ENCODE peak calls at places on chromosome 18, in eight cellular contexts. One of them, this sample, is unnamed.

GRCh38 chr18:62786689-62787088 is 71.3 kb downstream of the PHLPP1 start:
- DNase-seq in stimulated activated CD4-positive, alpha-beta T cell treated with anti-CD3 and anti-CD28 coated beads, Interleukin-2, amount 100 ng/mL, for 48 hours: no peak
- DNase-seq in amniotic stem cell: no peak
- DNase-seq in AG04450: no peak
- DNase-seq in head of caudate nucleus: no peak
- DNase-seq in endodermal cell: no peak
- DNase-seq in activated T-cell treated with anti-CD3 and anti-CD28 coated beads, Interleukin-2, amount 50 U/mL, for 72 hours: no peak
- DNase-seq in EL: no peak
- DNase-seq in this sample: no peak

GRCh38 chr18:62281684-62282083 is 43.4 kb upstream of the TNFRSF11A start:
- DNase-seq in AG04450: peak; percentile 34
- DNase-seq in EL: peak; percentile 84
- DNase-seq in endodermal cell: no peak
- DNase-seq in activated T-cell treated with anti-CD3 and anti-CD28 coated beads, Interleukin-2, amount 50 U/mL, for 72 hours: no peak
- DNase-seq in head of caudate nucleus: peak; percentile 20
- DNase-seq in stimulated activated CD4-positive, alpha-beta T cell treated with anti-CD3 and anti-CD28 coated beads, Interleukin-2, amount 100 ng/mL, for 48 hours: no peak
- DNase-seq in amniotic stem cell: peak; percentile 68
- DNase-seq in this sample: no peak

GRCh38 chr18:22470511-22471181 is 52.9 kb upstream of the CTAGE1 start:
- DNase-seq in activated T-cell treated with anti-CD3 and anti-CD28 coated beads, Interleukin-2, amount 50 U/mL, for 72 hours: no peak
- DNase-seq in endodermal cell: no peak
- DNase-seq in AG04450: no peak
- DNase-seq in EL: peak; percentile 33
- DNase-seq in stimulated activated CD4-positive, alpha-beta T cell treated with anti-CD3 and anti-CD28 coated beads, Interleukin-2, amount 100 ng/mL, for 48 hours: no peak
- DNase-seq in amniotic stem cell: no peak
- DNase-seq in head of caudate nucleus: no peak
- DNase-seq in this sample: no peak

GRCh38 chr18:2641638-2642037 is 13.9 kb upstream of the SMCHD1 start:
- DNase-seq in stimulated activated CD4-positive, alpha-beta T cell treated with anti-CD3 and anti-CD28 coated beads, Interleukin-2, amount 100 ng/mL, for 48 hours: no peak
- DNase-seq in amniotic stem cell: no peak
- DNase-seq in EL: peak; percentile 41
- DNase-seq in AG04450: no peak
- DNase-seq in endodermal cell: no peak
- DNase-seq in activated T-cell treated with anti-CD3 and anti-CD28 coated beads, Interleukin-2, amount 50 U/mL, for 72 hours: no peak
- DNase-seq in head of caudate nucleus: no peak
- DNase-seq in this sample: no peak

GRCh38 chr18:73924316-73924715 is 223.3 kb downstream of the FBXO15 start:
- DNase-seq in AG04450: no peak
- DNase-seq in activated T-cell treated with anti-CD3 and anti-CD28 coated beads, Interleukin-2, amount 50 U/mL, for 72 hours: no peak
- DNase-seq in EL: no peak
- DNase-seq in amniotic stem cell: no peak
- DNase-seq in endodermal cell: no peak
- DNase-seq in head of caudate nucleus: no peak
- DNase-seq in stimulated activated CD4-positive, alpha-beta T cell treated with anti-CD3 and anti-CD28 coated beads, Interleukin-2, amount 100 ng/mL, for 48 hours: no peak
- DNase-seq in this sample: no peak

GRCh38 chr18:22439447-22439846 is 21.7 kb upstream of the CTAGE1 start:
- DNase-seq in amniotic stem cell: no peak
- DNase-seq in endodermal cell: no peak
- DNase-seq in stimulated activated CD4-positive, alpha-beta T cell treated with anti-CD3 and anti-CD28 coated beads, Interleukin-2, amount 100 ng/mL, for 48 hours: no peak
- DNase-seq in activated T-cell treated with anti-CD3 and anti-CD28 coated beads, Interleukin-2, amount 50 U/mL, for 72 hours: no peak
- DNase-seq in head of caudate nucleus: no peak
- DNase-seq in AG04450: no peak
- DNase-seq in EL: peak; percentile 73
- DNase-seq in this sample: no peak

GRCh38 chr18:3126457-3127097 is 93.2 kb downstream of the MYOM1 start:
- DNase-seq in AG04450: no peak
- DNase-seq in head of caudate nucleus: no peak
- DNase-seq in activated T-cell treated with anti-CD3 and anti-CD28 coated beads, Interleukin-2, amount 50 U/mL, for 72 hours: no peak
- DNase-seq in endodermal cell: no peak
- DNase-seq in stimulated activated CD4-positive, alpha-beta T cell treated with anti-CD3 and anti-CD28 coated beads, Interleukin-2, amount 100 ng/mL, for 48 hours: no peak
- DNase-seq in amniotic stem cell: no peak
- DNase-seq in EL: no peak
- DNase-seq in this sample: no peak

GRCh38 chr18:607930-608329 is 11.1 kb downstream of the CLUL1 start:
- DNase-seq in activated T-cell treated with anti-CD3 and anti-CD28 coated beads, Interleukin-2, amount 50 U/mL, for 72 hours: no peak
- DNase-seq in stimulated activated CD4-positive, alpha-beta T cell treated with anti-CD3 and anti-CD28 coated beads, Interleukin-2, amount 100 ng/mL, for 48 hours: no peak
- DNase-seq in amniotic stem cell: no peak
- DNase-seq in endodermal cell: no peak
- DNase-seq in AG04450: no peak
- DNase-seq in EL: no peak
- DNase-seq in head of caudate nucleus: no peak
- DNase-seq in this sample: no peak

GRCh38 chr18:21242141-21243040 is at the start of gene GREB1L:
- DNase-seq in EL: peak; percentile 76
- DNase-seq in stimulated activated CD4-positive, alpha-beta T cell treated with anti-CD3 and anti-CD28 coated beads, Interleukin-2, amount 100 ng/mL, for 48 hours: peak; percentile 19
- DNase-seq in AG04450: no peak
- DNase-seq in activated T-cell treated with anti-CD3 and anti-CD28 coated beads, Interleukin-2, amount 50 U/mL, for 72 hours: peak; percentile 50
- DNase-seq in head of caudate nucleus: peak; percentile 82
- DNase-seq in amniotic stem cell: peak; percentile 64
- DNase-seq in endodermal cell: peak; percentile 89
- DNase-seq in this sample: peak; percentile 38

GRCh38 chr18:11741505-11742145 is 52.6 kb downstream of the GNAL start:
- DNase-seq in endodermal cell: no peak
- DNase-seq in stimulated activated CD4-positive, alpha-beta T cell treated with anti-CD3 and anti-CD28 coated beads, Interleukin-2, amount 100 ng/mL, for 48 hours: no peak
- DNase-seq in AG04450: no peak
- DNase-seq in head of caudate nucleus: no peak
- DNase-seq in EL: peak; percentile 10
- DNase-seq in amniotic stem cell: no peak
- DNase-seq in activated T-cell treated with anti-CD3 and anti-CD28 coated beads, Interleukin-2, amount 50 U/mL, for 72 hours: no peak
- DNase-seq in this sample: no peak

GRCh38 chr18:13831864-13832508 is 8.0 kb downstream of the MC5R start:
- DNase-seq in EL: no peak
- DNase-seq in amniotic stem cell: no peak
- DNase-seq in endodermal cell: peak; percentile 61
- DNase-seq in AG04450: no peak
- DNase-seq in activated T-cell treated with anti-CD3 and anti-CD28 coated beads, Interleukin-2, amount 50 U/mL, for 72 hours: no peak
- DNase-seq in head of caudate nucleus: no peak
- DNase-seq in stimulated activated CD4-positive, alpha-beta T cell treated with anti-CD3 and anti-CD28 coated beads, Interleukin-2, amount 100 ng/mL, for 48 hours: no peak
- DNase-seq in this sample: peak; percentile 44

GRCh38 chr18:48835119-48835518 is 115.6 kb downstream of the SMAD7 start:
- DNase-seq in head of caudate nucleus: no peak
- DNase-seq in amniotic stem cell: no peak
- DNase-seq in endodermal cell: peak; percentile 37
- DNase-seq in AG04450: no peak
- DNase-seq in activated T-cell treated with anti-CD3 and anti-CD28 coated beads, Interleukin-2, amount 50 U/mL, for 72 hours: no peak
- DNase-seq in EL: no peak
- DNase-seq in stimulated activated CD4-positive, alpha-beta T cell treated with anti-CD3 and anti-CD28 coated beads, Interleukin-2, amount 100 ng/mL, for 48 hours: no peak
- DNase-seq in this sample: no peak

GRCh38 chr18:69963196-69963595 is 15.5 kb upstream of the CD226 start:
- DNase-seq in amniotic stem cell: no peak
- DNase-seq in EL: no peak
- DNase-seq in stimulated activated CD4-positive, alpha-beta T cell treated with anti-CD3 and anti-CD28 coated beads, Interleukin-2, amount 100 ng/mL, for 48 hours: no peak
- DNase-seq in head of caudate nucleus: no peak
- DNase-seq in endodermal cell: no peak
- DNase-seq in AG04450: no peak
- DNase-seq in activated T-cell treated with anti-CD3 and anti-CD28 coated beads, Interleukin-2, amount 50 U/mL, for 72 hours: no peak
- DNase-seq in this sample: no peak

GRCh38 chr18:67109535-67109934 is 407.0 kb downstream of the DSEL start:
- DNase-seq in amniotic stem cell: no peak
- DNase-seq in EL: no peak
- DNase-seq in endodermal cell: no peak
- DNase-seq in head of caudate nucleus: no peak
- DNase-seq in AG04450: no peak
- DNase-seq in activated T-cell treated with anti-CD3 and anti-CD28 coated beads, Interleukin-2, amount 50 U/mL, for 72 hours: no peak
- DNase-seq in stimulated activated CD4-positive, alpha-beta T cell treated with anti-CD3 and anti-CD28 coated beads, Interleukin-2, amount 100 ng/mL, for 48 hours: no peak
- DNase-seq in this sample: no peak

GRCh38 chr18:43596106-43596712 is 318.9 kb upstream of the SYT4 start:
- DNase-seq in stimulated activated CD4-positive, alpha-beta T cell treated with anti-CD3 and anti-CD28 coated beads, Interleukin-2, amount 100 ng/mL, for 48 hours: no peak
- DNase-seq in activated T-cell treated with anti-CD3 and anti-CD28 coated beads, Interleukin-2, amount 50 U/mL, for 72 hours: no peak
- DNase-seq in endodermal cell: no peak
- DNase-seq in AG04450: no peak
- DNase-seq in head of caudate nucleus: no peak
- DNase-seq in EL: peak; percentile 18
- DNase-seq in amniotic stem cell: no peak
- DNase-seq in this sample: no peak

GRCh38 chr18:70464343-70465114 is 175.7 kb downstream of the SOCS6 start:
- DNase-seq in EL: peak; percentile 75
- DNase-seq in amniotic stem cell: peak; percentile 40
- DNase-seq in endodermal cell: peak; percentile 88
- DNase-seq in activated T-cell treated with anti-CD3 and anti-CD28 coated beads, Interleukin-2, amount 50 U/mL, for 72 hours: peak; percentile 30
- DNase-seq in stimulated activated CD4-positive, alpha-beta T cell treated with anti-CD3 and anti-CD28 coated beads, Interleukin-2, amount 100 ng/mL, for 48 hours: peak; percentile 20
- DNase-seq in head of caudate nucleus: peak; percentile 91
- DNase-seq in AG04450: no peak
- DNase-seq in this sample: peak; percentile 60

GRCh38 chr18:79449551-79450288 is 54.0 kb downstream of the NFATC1 start:
- DNase-seq in stimulated activated CD4-positive, alpha-beta T cell treated with anti-CD3 and anti-CD28 coated beads, Interleukin-2, amount 100 ng/mL, for 48 hours: no peak
- DNase-seq in activated T-cell treated with anti-CD3 and anti-CD28 coated beads, Interleukin-2, amount 50 U/mL, for 72 hours: no peak
- DNase-seq in EL: no peak
- DNase-seq in head of caudate nucleus: no peak
- DNase-seq in AG04450: no peak
- DNase-seq in amniotic stem cell: no peak
- DNase-seq in endodermal cell: no peak
- DNase-seq in this sample: no peak

GRCh38 chr18:24190590-24190989 is 51.7 kb downstream of the CABYR start:
- DNase-seq in endodermal cell: no peak
- DNase-seq in head of caudate nucleus: no peak
- DNase-seq in amniotic stem cell: no peak
- DNase-seq in activated T-cell treated with anti-CD3 and anti-CD28 coated beads, Interleukin-2, amount 50 U/mL, for 72 hours: no peak
- DNase-seq in AG04450: no peak
- DNase-seq in EL: no peak
- DNase-seq in stimulated activated CD4-positive, alpha-beta T cell treated with anti-CD3 and anti-CD28 coated beads, Interleukin-2, amount 100 ng/mL, for 48 hours: no peak
- DNase-seq in this sample: no peak

GRCh38 chr18:46169464-46169941 is 65.3 kb downstream of the HAUS1 start:
- DNase-seq in AG04450: peak; percentile 27
- DNase-seq in head of caudate nucleus: no peak
- DNase-seq in activated T-cell treated with anti-CD3 and anti-CD28 coated beads, Interleukin-2, amount 50 U/mL, for 72 hours: no peak
- DNase-seq in stimulated activated CD4-positive, alpha-beta T cell treated with anti-CD3 and anti-CD28 coated beads, Interleukin-2, amount 100 ng/mL, for 48 hours: no peak
- DNase-seq in endodermal cell: no peak
- DNase-seq in EL: peak; percentile 77
- DNase-seq in amniotic stem cell: no peak
- DNase-seq in this sample: no peak

GRCh38 chr18:3667255-3668137 is 217.5 kb downstream of the TGIF1 start:
- DNase-seq in amniotic stem cell: no peak
- DNase-seq in head of caudate nucleus: no peak
- DNase-seq in AG04450: no peak
- DNase-seq in EL: no peak
- DNase-seq in activated T-cell treated with anti-CD3 and anti-CD28 coated beads, Interleukin-2, amount 50 U/mL, for 72 hours: no peak
- DNase-seq in endodermal cell: peak; percentile 13
- DNase-seq in stimulated activated CD4-positive, alpha-beta T cell treated with anti-CD3 and anti-CD28 coated beads, Interleukin-2, amount 100 ng/mL, for 48 hours: no peak
- DNase-seq in this sample: no peak

GRCh38 chr18:56982756-56983155 is 164.1 kb upstream of the BOD1L2 start:
- DNase-seq in head of caudate nucleus: no peak
- DNase-seq in stimulated activated CD4-positive, alpha-beta T cell treated with anti-CD3 and anti-CD28 coated beads, Interleukin-2, amount 100 ng/mL, for 48 hours: no peak
- DNase-seq in EL: no peak
- DNase-seq in activated T-cell treated with anti-CD3 and anti-CD28 coated beads, Interleukin-2, amount 50 U/mL, for 72 hours: no peak
- DNase-seq in endodermal cell: no peak
- DNase-seq in amniotic stem cell: no peak
- DNase-seq in AG04450: no peak
- DNase-seq in this sample: no peak

GRCh38 chr18:23872701-23873550 is 141.6 kb upstream of the TTC39C start:
- DNase-seq in EL: no peak
- DNase-seq in head of caudate nucleus: peak; percentile 42
- DNase-seq in activated T-cell treated with anti-CD3 and anti-CD28 coated beads, Interleukin-2, amount 50 U/mL, for 72 hours: no peak
- DNase-seq in amniotic stem cell: no peak
- DNase-seq in endodermal cell: peak; percentile 60
- DNase-seq in stimulated activated CD4-positive, alpha-beta T cell treated with anti-CD3 and anti-CD28 coated beads, Interleukin-2, amount 100 ng/mL, for 48 hours: no peak
- DNase-seq in AG04450: no peak
- DNase-seq in this sample: peak; percentile 89

GRCh38 chr18:13545955-13546354 is 180.4 kb downstream of the FAM210A start:
- DNase-seq in stimulated activated CD4-positive, alpha-beta T cell treated with anti-CD3 and anti-CD28 coated beads, Interleukin-2, amount 100 ng/mL, for 48 hours: no peak
- DNase-seq in head of caudate nucleus: no peak
- DNase-seq in endodermal cell: no peak
- DNase-seq in amniotic stem cell: no peak
- DNase-seq in activated T-cell treated with anti-CD3 and anti-CD28 coated beads, Interleukin-2, amount 50 U/mL, for 72 hours: no peak
- DNase-seq in AG04450: no peak
- DNase-seq in EL: no peak
- DNase-seq in this sample: no peak

This sample was measured in PC-9.